ENCODE peak calls at places on chromosome X, in ten cellular contexts. P is tibial nerve, F is AG04450, R is foreskin fibroblast, Z is neural progenitor cell, D is HFFc6, K is stomach, N is fibroblast of lung, Q is endothelial cell, J is HCT116. H is an unnamed sample.

GRCh38 chrX:23952984-23953907 is 45.4 kb downstream of the CXorf58 start:
- DNase-seq in J (no peak), P (peak; percentile 4), D (no peak), R (no peak), Q (peak; percentile 3), K (no peak), F (no peak), N (no peak), Z (peak; percentile 31), H (peak; percentile 13)

GRCh38 chrX:117752745-117753144 is 363.9 kb downstream of the KLHL13 start:
- DNase-seq in F (no peak), K (no peak), Q (no peak), D (no peak), N (no peak), J (no peak), P (no peak), R (no peak), Z (no peak), H (no peak)

GRCh38 chrX:10045327-10046000 is 78.3 kb downstream of the CLDN34 start:
- DNase-seq in Z (no peak), F (no peak), D (no peak), P (no peak), J (no peak), R (no peak), Q (no peak), N (no peak), K (peak; percentile 48), H (no peak)

GRCh38 chrX:39692796-39693195 is 405.0 kb downstream of the BCOR start:
- DNase-seq in K (no peak), R (no peak), P (no peak), D (no peak), J (no peak), N (peak; percentile 23), Z (peak; percentile 15), Q (no peak), F (no peak), H (no peak)

GRCh38 chrX:119072771-119073170 is at the start of gene CT47C1:
- DNase-seq in K (no peak), N (peak; percentile 3), P (no peak), Q (no peak), Z (no peak), F (no peak), J (no peak), D (no peak), R (no peak), H (no peak)

GRCh38 chrX:105315301-105315700 is 94.8 kb upstream of the TEX13A start:
- DNase-seq in P (no peak), F (no peak), K (no peak), Z (no peak), J (no peak), D (no peak), N (no peak), R (no peak), Q (no peak), H (no peak)

GRCh38 chrX:115939636-115940160 is 230.8 kb upstream of the AGTR2 start:
- DNase-seq in F (no peak), J (no peak), N (no peak), K (no peak), D (no peak), Z (no peak), P (no peak), Q (no peak), R (no peak), H (no peak)

GRCh38 chrX:68833448-68833805 is 4.6 kb downstream of the EFNB1 start:
- DNase-seq in R (no peak), D (no peak), Q (no peak), K (no peak), J (no peak), F (no peak), P (no peak), N (no peak), Z (no peak), H (no peak)

GRCh38 chrX:118552501-118552900 is 56.9 kb downstream of the DOCK11 start:
- DNase-seq in F (no peak), Z (no peak), R (peak; percentile 71), K (no peak), D (peak; percentile 77), Q (no peak), P (peak; percentile 8), N (peak; percentile 82), J (peak; percentile 21), H (no peak)

GRCh38 chrX:46959985-46960700 is 47.9 kb downstream of the JADE3 start:
- DNase-seq in D (no peak), R (no peak), F (no peak), P (no peak), K (no peak), N (no peak), Q (no peak), Z (no peak), J (no peak), H (no peak)

GRCh38 chrX:118901991-118902390 is 72.4 kb upstream of the LONRF3 start:
- DNase-seq in F (no peak), J (no peak), P (no peak), Z (no peak), K (no peak), D (no peak), N (no peak), Q (no peak), R (no peak), H (no peak)

GRCh38 chrX:20743054-20743453 is 476.3 kb upstream of the RPS6KA3 start:
- DNase-seq in N (no peak), Q (no peak), D (no peak), K (no peak), R (no peak), P (no peak), J (no peak), Z (no peak), F (no peak), H (no peak)

GRCh38 chrX:133741303-133741702 is 244.1 kb downstream of the GPC3 start:
- DNase-seq in N (peak; percentile 43), R (no peak), J (no peak), D (no peak), Z (no peak), K (no peak), P (no peak), F (no peak), Q (no peak), H (no peak)

GRCh38 chrX:137427813-137428212 is 138.1 kb upstream of the ZIC3 start:
- DNase-seq in R (no peak), Q (no peak), Z (peak; percentile 32), K (no peak), D (no peak), N (no peak), F (no peak), P (no peak), J (no peak), H (no peak)

GRCh38 chrX:108167211-108167872 is 75.8 kb downstream of the ATG4A start:
- DNase-seq in P (no peak), N (peak; percentile 76), J (peak; percentile 23), K (no peak), Q (no peak), D (no peak), F (no peak), Z (no peak), R (no peak), H (no peak)

GRCh38 chrX:1391707-1392375 is at the start of gene SLC25A6:
- DNase-seq in F (peak; percentile 92), P (peak; percentile 96), J (peak; percentile 86), D (peak; percentile 97), Z (peak; percentile 99), R (peak; percentile 98), N (peak; percentile 94), K (peak; percentile 99), Q (peak; percentile 99), H (peak; percentile 100)

GRCh38 chrX:723781-724180 is 93.2 kb downstream of the SHOX start:
- DNase-seq in D (peak; percentile 48), R (no peak), F (no peak), K (no peak), Z (no peak), J (no peak), N (no peak), Q (no peak), P (no peak), H (no peak)

GRCh38 chrX:40169193-40170086 is 71.7 kb upstream of the BCOR start:
- DNase-seq in Z (peak; percentile 82), P (no peak), J (peak; percentile 78), Q (peak; percentile 69), R (no peak), D (no peak), F (peak; percentile 37), K (peak; percentile 74), N (peak; percentile 73), H (peak; percentile 63)

DNA sequence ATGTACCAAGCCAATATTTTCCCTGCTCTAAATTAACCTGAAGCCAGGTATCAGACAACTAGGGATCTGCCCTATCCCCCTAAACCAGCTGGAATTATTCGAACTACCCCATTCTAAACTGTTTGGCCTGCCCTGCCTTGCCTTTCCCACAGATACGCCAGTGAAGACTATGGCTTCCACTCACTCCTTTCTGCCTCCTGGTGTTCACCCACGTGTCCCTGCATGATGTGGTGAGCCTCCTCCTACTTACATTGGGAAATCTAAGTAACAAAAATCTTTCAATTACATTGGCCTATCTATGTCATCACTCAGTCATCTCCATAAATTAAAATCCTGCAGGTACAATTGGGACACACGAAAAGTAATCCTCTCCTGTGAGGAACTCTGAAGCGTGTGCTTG is 6.1 kb upstream of the LDOC1 start:
- DNase-seq in F (no peak), N (no peak), Z (no peak), J (no peak), P (no peak), Q (no peak), D (no peak), K (no peak), R (no peak), H (no peak)
- TF ChIP-seq CTCF in F (no peak), N (no peak), Z (no peak), J (no peak), P (no peak), Q (no peak), D (no peak), K (no peak), R (no peak), H (no peak)

DNA sequence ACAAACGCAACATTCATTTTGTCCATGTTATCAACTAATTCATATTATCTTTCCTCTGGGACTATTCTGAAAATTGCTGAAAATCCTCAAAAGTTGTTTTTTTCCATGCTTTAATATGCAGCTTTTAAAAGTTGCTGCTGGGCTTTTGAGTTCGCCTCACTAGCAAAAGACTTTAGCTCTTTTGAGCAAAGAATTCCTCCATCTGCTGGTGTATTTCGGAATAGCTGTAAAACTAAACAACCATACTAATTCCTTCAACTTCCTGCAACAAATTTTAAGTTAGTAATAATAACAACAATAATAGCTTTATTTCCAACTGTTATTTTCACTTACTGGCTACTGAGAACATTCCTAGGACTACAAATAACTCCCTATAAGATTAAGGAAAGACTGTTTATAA is 124.5 kb upstream of the PLAC1 start:
- DNase-seq in J (no peak), Q (peak; percentile 5), K (no peak), D (peak; percentile 39), F (no peak), P (peak; percentile 4), Z (peak; percentile 19), N (peak; percentile 20), R (no peak), H (no peak)
- TF ChIP-seq CTCF in J (peak; percentile 49), Q (peak; percentile 63), K (no peak), D (peak; percentile 79), F (peak; percentile 54), P (peak; percentile 48), Z (peak; percentile 52), N (peak; percentile 49), R (peak; percentile 38), H (no peak)

GRCh38 chrX:95318882-95319281 is 1365.8 kb upstream of the DIAPH2 start:
- DNase-seq in D (no peak), K (no peak), R (no peak), P (no peak), Z (peak; percentile 52), N (no peak), J (no peak), Q (peak; percentile 4), F (no peak), H (no peak)
- TF ChIP-seq CTCF in D (no peak), K (no peak), R (no peak), P (no peak), Z (peak; percentile 61), N (no peak), J (no peak), Q (peak; percentile 35), F (no peak), H (no peak)

GRCh38 chrX:121308276-121308805 is 260.9 kb downstream of the GLUD2 start:
- DNase-seq in Q (peak; percentile 6), P (peak; percentile 4), N (peak; percentile 89), Z (peak; percentile 56), K (no peak), D (peak; percentile 17), R (peak; percentile 69), J (peak; percentile 10), F (no peak), H (no peak)
- TF ChIP-seq CTCF in Q (no peak), P (peak; percentile 25), N (no peak), Z (peak; percentile 57), K (no peak), D (peak; percentile 58), R (peak; percentile 46), J (peak; percentile 49), F (no peak), H (no peak)